ENCODE peak calls at places on chromosomes 6 and 20, in six cellular contexts. M, Y, O, T, Q and E are unnamed samples.

GRCh38 chr6:125957845-125958244 is 1.3 kb downstream of the HINT3 start:
- DNase-seq in Y (no peak), T (no peak), M (no peak), O (no peak), Q (peak), E (no peak)

GRCh38 chr6:123000244-123000770 is 4.3 kb downstream of the CLVS2 start:
- DNase-seq in Q (no peak), M (no peak), T (no peak), O (no peak), Y (no peak), E (no peak)

GRCh38 chr6:154882107-154882506 is 113.0 kb upstream of the TIAM2 start:
- DNase-seq in M (no peak), Q (peak), Y (no peak), O (no peak), T (no peak), E (no peak)

GRCh38 chr6:98937351-98937750 is 10.4 kb downstream of the FBXL4 start:
- DNase-seq in T (no peak), Q (no peak), Y (no peak), O (no peak), M (no peak), E (no peak)

GRCh38 chr6:49565855-49566254 is 15.4 kb downstream of the C6orf141 start:
- DNase-seq in T (no peak), M (no peak), Q (peak), Y (no peak), O (no peak), E (no peak)

GRCh38 chr6:31892821-31893220 is 4.7 kb downstream of the EHMT2 start:
- DNase-seq in T (no peak), M (no peak), Q (no peak), O (no peak), Y (no peak), E (no peak)

GRCh38 chr6:156919819-156920379 is 142.7 kb downstream of the ARID1B start:
- DNase-seq in T (no peak), Y (no peak), M (no peak), O (no peak), Q (no peak), E (no peak)

GRCh38 chr6:31162463-31163165 is 4.2 kb downstream of the TCF19 start:
- DNase-seq in Q (no peak), O (no peak), M (no peak), T (no peak), Y (no peak), E (no peak)

GRCh38 chr20:22825076-22825475 is 210.0 kb upstream of the SSTR4 start:
- DNase-seq in T (no peak), Y (no peak), M (no peak), O (no peak), Q (no peak), E (no peak)

GRCh38 chr6:85747654-85748053 is 105.0 kb upstream of the SYNCRIP start:
- DNase-seq in M (no peak), O (no peak), Y (no peak), T (no peak), Q (peak), E (no peak)

GRCh38 chr20:38134427-38135281 is 30.4 kb downstream of the TGM2 start:
- DNase-seq in T (peak), Q (peak), O (peak), Y (no peak), M (peak), E (no peak)

GRCh38 chr6:17817763-17818162 is 111.0 kb upstream of the NUP153 start:
- DNase-seq in O (no peak), T (no peak), Y (no peak), M (no peak), Q (no peak), E (no peak)

GRCh38 chr6:17813561-17813960 is 106.8 kb upstream of the NUP153 start:
- DNase-seq in O (no peak), Y (no peak), T (no peak), M (no peak), Q (no peak), E (no peak)

GRCh38 chr6:17820055-17820454 is 113.3 kb upstream of the NUP153 start:
- DNase-seq in M (no peak), Q (no peak), T (no peak), Y (no peak), O (no peak), E (no peak)

GRCh38 chr6:17812311-17812710 is 105.6 kb upstream of the NUP153 start:
- DNase-seq in Q (no peak), M (no peak), Y (no peak), O (no peak), T (no peak), E (no peak)

DNA sequence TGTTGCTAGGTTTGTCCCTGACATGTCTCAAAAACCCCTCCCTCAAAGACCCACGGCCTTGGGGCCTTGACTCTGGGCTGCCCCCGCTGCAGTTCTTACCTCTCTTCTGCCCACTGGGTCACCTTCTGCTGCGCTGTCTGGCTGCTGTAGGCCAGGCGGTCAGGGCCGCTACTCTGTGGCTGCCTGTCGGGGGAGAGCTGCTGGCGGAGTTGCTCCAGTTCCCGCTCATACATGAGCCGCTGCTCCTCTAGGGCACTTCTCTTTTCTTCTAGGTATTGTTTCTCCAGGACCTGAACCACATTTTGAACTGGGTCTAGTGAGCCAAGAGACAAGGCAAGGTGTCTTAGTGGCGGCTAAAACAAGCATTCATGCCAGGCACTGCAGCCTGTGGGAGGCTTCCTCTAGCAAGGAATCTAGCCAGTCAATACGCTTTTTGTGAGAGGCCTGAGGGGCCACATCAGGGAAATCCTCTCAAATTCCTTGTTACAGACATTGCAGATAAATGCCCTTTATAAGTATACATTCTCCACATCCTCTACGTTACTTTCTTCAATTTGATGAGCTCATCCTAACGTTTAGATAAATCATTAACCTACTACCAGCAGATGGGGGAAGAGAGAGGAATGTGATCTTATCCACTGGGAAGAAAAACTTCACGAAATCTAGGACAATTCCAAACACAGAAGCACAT is 110.3 kb upstream of the NUP153 start:
- DNase-seq in O (no peak), Y (no peak), T (no peak), Q (peak), M (no peak), E (no peak)
- TF ChIP-seq CTCF in O (no peak), Y (no peak), T (peak), Q (no peak), M (no peak), E (peak)

GRCh38 chr20:44849712-44850111 is 35.8 kb upstream of the YWHAB start:
- DNase-seq in O (no peak), Q (no peak), M (no peak), T (no peak), Y (no peak), E (no peak)
- TF ChIP-seq CTCF in O (no peak), Q (no peak), M (no peak), T (no peak), Y (no peak), E (no peak)

GRCh38 chr6:146389740-146390139 is 153.9 kb upstream of the RAB32 start:
- DNase-seq in Y (no peak), T (no peak), O (no peak), Q (no peak), M (no peak), E (no peak)
- TF ChIP-seq CTCF in Y (no peak), T (no peak), O (no peak), Q (no peak), M (no peak), E (no peak)

GRCh38 chr6:28111964-28112363 is 12.4 kb upstream of the ZSCAN16 start:
- DNase-seq in Q (no peak), O (no peak), T (no peak), Y (no peak), M (no peak), E (no peak)

GRCh38 chr6:28118217-28118616 is 6.2 kb upstream of the ZSCAN16 start:
- DNase-seq in Q (no peak), O (no peak), M (no peak), Y (no peak), T (no peak), E (no peak)

GRCh38 chr6:28115799-28116198 is 8.6 kb upstream of the ZSCAN16 start:
- DNase-seq in T (no peak), Q (no peak), O (no peak), Y (no peak), M (no peak), E (no peak)

GRCh38 chr6:28117386-28118050 is 6.9 kb upstream of the ZSCAN16 start:
- DNase-seq in Y (no peak), T (no peak), O (no peak), M (no peak), Q (no peak), E (no peak)
- TF ChIP-seq CTCF in Y (no peak), T (no peak), O (no peak), M (no peak), Q (no peak), E (no peak)

GRCh38 chr6:52102330-52102932 is 15.0 kb upstream of the PKHD1 start:
- DNase-seq in T (no peak), Q (no peak), O (no peak), Y (no peak), M (no peak), E (no peak)

GRCh38 chr6:52103661-52104060 is 16.2 kb upstream of the PKHD1 start:
- DNase-seq in O (no peak), Y (no peak), T (no peak), Q (no peak), M (no peak), E (no peak)

GRCh38 chr6:52098649-52099184 is 11.3 kb upstream of the PKHD1 start:
- DNase-seq in O (no peak), T (no peak), M (no peak), Q (no peak), Y (peak), E (no peak)
- TF ChIP-seq CTCF in O (no peak), T (no peak), M (no peak), Q (no peak), Y (peak), E (no peak)

GRCh38 chr20:5731753-5732366 is 18.3 kb upstream of the SHLD1 start:
- DNase-seq in O (no peak), T (no peak), Y (no peak), Q (no peak), M (no peak), E (no peak)
- TF ChIP-seq CTCF in O (no peak), T (no peak), Y (no peak), Q (no peak), M (no peak), E (no peak)

GRCh38 chr20:49318091-49318429 is 40.2 kb upstream of the ZNFX1 start:
- DNase-seq in M (no peak), Y (no peak), O (no peak), T (no peak), Q (no peak), E (no peak)

GRCh38 chr20:49319204-49319809 is 41.5 kb upstream of the ZNFX1 start:
- DNase-seq in Y (no peak), T (no peak), Q (no peak), O (no peak), M (no peak), E (no peak)

GRCh38 chr20:49323622-49324238 is 45.9 kb upstream of the ZNFX1 start:
- DNase-seq in Q (peak), Y (peak), O (no peak), M (no peak), T (no peak), E (no peak)

GRCh38 chr20:49318430-49319203 is 40.8 kb upstream of the ZNFX1 start:
- DNase-seq in Q (no peak), O (no peak), M (no peak), T (no peak), Y (no peak), E (no peak)

DNA sequence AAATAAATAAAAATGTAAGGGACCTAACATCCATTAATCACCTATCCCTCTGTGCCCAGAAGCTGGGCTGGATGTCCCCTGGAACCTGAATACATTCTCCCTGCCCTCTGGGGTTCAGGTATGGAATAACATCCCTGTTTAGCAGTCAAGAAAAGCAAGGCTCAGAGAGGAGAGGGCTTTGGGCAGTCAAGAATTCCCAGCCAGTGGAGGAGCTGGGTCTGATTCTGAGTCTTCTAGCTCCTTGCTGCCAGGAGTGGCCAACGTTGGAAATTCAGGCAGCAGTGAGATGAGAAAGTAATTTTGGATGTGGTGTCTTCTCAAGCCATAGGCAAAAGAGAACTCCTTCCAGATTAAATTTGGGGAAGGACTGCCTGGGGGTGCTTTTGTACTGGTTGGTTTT is 42.6 kb upstream of the ZNFX1 start:
- DNase-seq in Q (peak), O (no peak), M (no peak), Y (no peak), T (no peak), E (no peak)
- TF ChIP-seq CTCF in Q (peak), O (no peak), M (peak), Y (peak), T (peak), E (peak)

DNA sequence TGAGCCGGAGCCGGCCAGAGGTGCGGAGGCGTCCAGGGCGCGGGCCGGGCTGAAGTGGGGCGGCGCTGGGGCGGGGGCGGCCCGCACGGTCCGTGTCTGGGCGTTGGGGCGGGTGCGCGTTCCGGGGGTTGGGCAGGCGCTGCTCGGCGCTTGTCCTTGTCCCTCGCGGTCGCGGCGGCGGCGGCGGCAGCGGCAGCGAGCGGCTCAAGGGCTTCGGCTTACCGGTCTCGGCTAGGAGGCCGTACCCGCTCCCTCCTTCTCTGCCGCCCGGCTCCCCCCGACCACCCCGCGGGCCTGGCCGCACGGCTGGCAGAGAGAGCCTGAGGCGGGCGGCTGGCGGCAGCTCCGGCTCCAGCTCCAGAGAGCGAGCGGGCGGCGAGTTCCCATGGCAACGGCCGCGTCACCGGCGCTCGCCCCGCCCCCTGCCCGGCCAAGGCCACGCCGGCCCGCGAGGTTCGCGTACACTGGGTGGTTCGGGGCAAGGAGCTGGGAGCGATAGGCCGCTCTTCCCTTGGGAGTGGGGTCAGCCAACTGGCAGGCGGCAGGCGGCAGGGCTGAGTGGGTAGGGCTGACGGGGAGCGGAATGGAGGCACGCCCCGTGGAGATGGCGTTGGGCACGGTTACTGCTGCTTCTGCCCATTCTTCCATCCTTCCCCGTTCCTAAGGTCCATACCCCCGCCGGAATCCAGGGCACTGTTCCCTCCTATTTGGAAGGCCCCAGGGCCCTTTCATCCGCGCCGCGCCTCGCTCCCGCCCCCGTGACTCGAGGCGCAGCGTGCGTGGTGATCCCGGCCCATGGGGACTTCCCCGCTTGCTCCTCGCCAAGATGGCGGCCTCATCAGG is at the start of gene LRRC73:
- DNase-seq in Y (peak), O (peak), T (peak), M (peak), Q (peak), E (peak)
- TF ChIP-seq CTCF in Y (no peak), O (no peak), T (no peak), M (no peak), Q (no peak), E (no peak)